ENCODE peak calls at places on chromosomes 13 and 19, in ten cellular contexts. T is CD8-positive, alpha-beta memory T cell; W is germinal center; Q is left cardiac atrium; A is amniotic stem cell; I is SHP77; M is AG08395; D is OCI-LY7; E is BJ; K is mucosa of descending colon. G is an unnamed sample.

GRCh38 chr13:22915442-22916082 is 265.2 kb upstream of the SGCG start:
- DNase-seq in T (no peak), W (no peak), Q (peak), A (no peak), I (no peak), M (peak), D (peak), E (no peak), K (peak), G (peak)

GRCh38 chr13:113040597-113041292 is 64.8 kb upstream of the F7 start:
- DNase-seq in T (no peak), W (no peak), Q (no peak), A (no peak), I (no peak), M (no peak), D (no peak), E (no peak), K (no peak), G (no peak)

GRCh38 chr13:30499338-30499737 is 33.6 kb upstream of the HMGB1 start:
- DNase-seq in T (no peak), W (no peak), Q (no peak), A (no peak), I (no peak), M (no peak), D (no peak), E (no peak), K (no peak), G (no peak)

GRCh38 chr19:36043952-36044351 is 10.1 kb downstream of the THAP8 start:
- DNase-seq in T (no peak), W (no peak), Q (no peak), A (no peak), I (no peak), M (no peak), D (no peak), E (no peak), K (no peak), G (no peak)

GRCh38 chr13:52850396-52851152 is 2.1 kb upstream of the PCDH8 start:
- DNase-seq in T (no peak), W (peak), Q (peak), A (peak), I (peak), M (peak), D (no peak), E (no peak), K (peak), G (peak)

GRCh38 chr19:13022111-13022858 is 27.0 kb downstream of the NFIX start:
- DNase-seq in T (no peak), W (no peak), Q (no peak), A (no peak), I (no peak), M (peak), D (no peak), E (no peak), K (peak), G (no peak)

GRCh38 chr13:40193290-40194203 is 472.9 kb downstream of the FOXO1 start:
- DNase-seq in T (no peak), W (no peak), Q (peak), A (no peak), I (no peak), M (peak), D (no peak), E (no peak), K (no peak), G (no peak)

GRCh38 chr19:28332351-28332750 is 880.6 kb downstream of the UQCRFS1 start:
- DNase-seq in T (no peak), W (no peak), Q (no peak), A (no peak), I (no peak), M (no peak), D (no peak), E (no peak), K (no peak), G (no peak)

GRCh38 chr13:100392709-100393630 is 195.6 kb downstream of the GGACT start:
- DNase-seq in T (peak), W (no peak), Q (peak), A (peak), I (peak), M (peak), D (no peak), E (peak), K (peak), G (no peak)

GRCh38 chr19:55080915-55081772 is 5.5 kb downstream of the EPS8L1 start:
- DNase-seq in T (peak), W (peak), Q (peak), A (no peak), I (peak), M (peak), D (peak), E (no peak), K (peak), G (no peak)

GRCh38 chr19:28542394-28543243 is 670.3 kb downstream of the UQCRFS1 start:
- DNase-seq in T (no peak), W (no peak), Q (no peak), A (no peak), I (no peak), M (no peak), D (peak), E (no peak), K (no peak), G (no peak)

GRCh38 chr13:34294483-34295129 is 476.7 kb downstream of the RFC3 start:
- DNase-seq in T (no peak), W (no peak), Q (no peak), A (no peak), I (peak), M (peak), D (no peak), E (no peak), K (no peak), G (no peak)

GRCh38 chr19:3276341-3276799 is 51.9 kb downstream of the CELF5 start:
- DNase-seq in T (peak), W (peak), Q (no peak), A (no peak), I (peak), M (no peak), D (peak), E (no peak), K (peak), G (no peak)

GRCh38 chr13:90552702-90553101 is 794.8 kb upstream of the MIR17HG start:
- DNase-seq in T (no peak), W (no peak), Q (no peak), A (no peak), I (no peak), M (no peak), D (no peak), E (no peak), K (no peak), G (no peak)

GRCh38 chr19:54606230-54606629 is 12.8 kb downstream of the LILRA1 start:
- DNase-seq in T (no peak), W (peak), Q (no peak), A (no peak), I (no peak), M (no peak), D (no peak), E (no peak), K (no peak), G (no peak)

GRCh38 chr13:98584668-98585397 is 7.9 kb upstream of the STK24 start:
- DNase-seq in T (no peak), W (no peak), Q (no peak), A (no peak), I (no peak), M (peak), D (no peak), E (no peak), K (no peak), G (no peak)

GRCh38 chr19:49338691-49339363 is 3.6 kb downstream of the CD37 start:
- DNase-seq in T (no peak), W (peak), Q (peak), A (no peak), I (no peak), M (peak), D (peak), E (no peak), K (peak), G (peak)

GRCh38 chr19:32330149-32330548 is 15.3 kb upstream of the ZNF507 start:
- DNase-seq in T (no peak), W (no peak), Q (no peak), A (no peak), I (no peak), M (no peak), D (no peak), E (no peak), K (no peak), G (peak)

GRCh38 chr19:13506550-13506878 is 235 bp upstream of the CACNA1A start:
- DNase-seq in T (no peak), W (no peak), Q (no peak), A (no peak), I (no peak), M (peak), D (no peak), E (no peak), K (no peak), G (no peak)

GRCh38 chr19:32416749-32417469 is 11.3 kb downstream of the DPY19L3 start:
- DNase-seq in T (no peak), W (no peak), Q (no peak), A (no peak), I (no peak), M (peak), D (no peak), E (no peak), K (no peak), G (no peak)

GRCh38 chr13:98507060-98507797 is 69.7 kb downstream of the STK24 start:
- DNase-seq in T (no peak), W (no peak), Q (peak), A (no peak), I (peak), M (no peak), D (no peak), E (no peak), K (peak), G (no peak)

G was measured in mesothelial cell of epicardium.